ENCODE peak calls at places on chromosomes 11 and 22, in nine cellular contexts. M is GM04503; V is ELR; O is cardiac fibroblast; I is stimulated activated CD8-positive, alpha-beta memory T cell treated with anti-CD3 and anti-CD28 coated beads, Interleukin-2, amount 100 ng/mL, for 48 hours; A is activated T-cell treated with anti-CD3 and anti-CD28 coated beads for 24 hours; S is suprapubic skin; C is bronchial epithelial cell; Y is fibroblast of lung. Q is an unnamed sample.

GRCh38 chr22:41934284-41935014 is 7.8 kb upstream of the TNFRSF13C start:
- DNase-seq in O (no peak), M (no peak), C (no peak), I (no peak), A (no peak), S (no peak), V (no peak), Y (no peak), Q (no peak)

GRCh38 chr11:36249271-36249670 is 40.0 kb downstream of the COMMD9 start:
- DNase-seq in A (no peak), I (no peak), V (peak; percentile 93), M (peak; percentile 67), O (peak; percentile 87), S (no peak), Y (peak; percentile 86), C (peak; percentile 97), Q (peak; percentile 99)

GRCh38 chr11:102197759-102198158 is 87.5 kb downstream of the YAP1 start:
- DNase-seq in A (no peak), I (no peak), O (no peak), S (no peak), Y (peak; percentile 32), C (no peak), M (no peak), V (no peak), Q (no peak)

GRCh38 chr22:25350551-25350971 is 131.1 kb downstream of the CRYBB2 start:
- DNase-seq in S (peak; percentile 54), C (no peak), V (no peak), M (no peak), O (no peak), Y (no peak), I (no peak), A (no peak), Q (no peak)

GRCh38 chr11:110251837-110252236 is 44.6 kb downstream of the RDX start:
- DNase-seq in Y (peak; percentile 77), A (no peak), I (no peak), C (peak; percentile 90), M (peak; percentile 7), V (peak; percentile 69), S (no peak), O (peak; percentile 74), Q (peak; percentile 97)

GRCh38 chr22:46769191-46769675 is 6.8 kb downstream of the TBC1D22A start:
- DNase-seq in S (no peak), O (no peak), M (no peak), I (no peak), A (no peak), C (no peak), V (no peak), Y (no peak), Q (peak; percentile 62)

GRCh38 chr11:1557904-1558831 is 13.9 kb downstream of the DUSP8 start:
- DNase-seq in Y (peak; percentile 82), S (no peak), I (no peak), M (peak; percentile 41), V (peak; percentile 52), O (peak; percentile 57), A (no peak), C (peak; percentile 18), Q (peak; percentile 65)

GRCh38 chr22:44407404-44408226 is 90.4 kb downstream of the RTL6 start:
- DNase-seq in M (no peak), I (no peak), C (no peak), Y (peak; percentile 58), V (no peak), O (no peak), S (no peak), A (no peak), Q (no peak)

GRCh38 chr11:117486059-117486458 is 158.4 kb downstream of the CEP164 start:
- DNase-seq in M (no peak), I (no peak), Y (no peak), C (no peak), V (no peak), O (no peak), S (no peak), A (no peak), Q (no peak)

GRCh38 chr11:112880454-112880853 is 80.8 kb upstream of the NCAM1 start:
- DNase-seq in S (no peak), M (no peak), A (no peak), I (no peak), Y (no peak), C (no peak), O (no peak), V (no peak), Q (no peak)

GRCh38 chr22:49962751-49963646 is 2.4 kb downstream of the PIM3 start:
- DNase-seq in S (peak; percentile 80), I (no peak), C (no peak), Y (no peak), O (no peak), V (no peak), A (no peak), M (no peak), Q (no peak)

Q was measured in renal cortical epithelial cell.